ENCODE peak calls at places on chromosomes 3 and 15, in nine cellular contexts. One of them, this sample, is unnamed.

GRCh38 chr15:55991841-55992768 is 1.3 kb downstream of the NEDD4 start:
- DNase-seq in D341Med: no peak
- DNase-seq in CD4-positive, CD25-positive, alpha-beta regulatory T cell: no peak
- DNase-seq in endothelial cell of umbilical vein: peak
- DNase-seq in BJ: no peak
- DNase-seq in substantia nigra: no peak
- DNase-seq in ovary: no peak
- DNase-seq in T-helper 2 cell: no peak
- DNase-seq in HEK293T: no peak
- DNase-seq in this sample: peak

GRCh38 chr3:13145131-13145825 is 72.0 kb upstream of the IQSEC1 start:
- DNase-seq in D341Med: no peak
- DNase-seq in CD4-positive, CD25-positive, alpha-beta regulatory T cell: no peak
- DNase-seq in endothelial cell of umbilical vein: no peak
- DNase-seq in BJ: no peak
- DNase-seq in substantia nigra: no peak
- DNase-seq in ovary: no peak
- DNase-seq in T-helper 2 cell: no peak
- DNase-seq in HEK293T: no peak
- DNase-seq in this sample: no peak

GRCh38 chr15:101500865-101501551 is 11.5 kb upstream of the PCSK6 start:
- DNase-seq in D341Med: no peak
- DNase-seq in CD4-positive, CD25-positive, alpha-beta regulatory T cell: no peak
- DNase-seq in endothelial cell of umbilical vein: no peak
- DNase-seq in BJ: no peak
- DNase-seq in substantia nigra: no peak
- DNase-seq in ovary: no peak
- DNase-seq in T-helper 2 cell: no peak
- DNase-seq in HEK293T: no peak
- DNase-seq in this sample: no peak

GRCh38 chr3:138717348-138717747 is 108.8 kb downstream of the FAIM start:
- DNase-seq in D341Med: no peak
- DNase-seq in CD4-positive, CD25-positive, alpha-beta regulatory T cell: no peak
- DNase-seq in endothelial cell of umbilical vein: no peak
- DNase-seq in BJ: no peak
- DNase-seq in substantia nigra: no peak
- DNase-seq in ovary: no peak
- DNase-seq in T-helper 2 cell: no peak
- DNase-seq in HEK293T: no peak
- DNase-seq in this sample: no peak

GRCh38 chr3:89238836-89239235 is 131.4 kb downstream of the EPHA3 start:
- DNase-seq in D341Med: no peak
- DNase-seq in CD4-positive, CD25-positive, alpha-beta regulatory T cell: no peak
- DNase-seq in endothelial cell of umbilical vein: no peak
- DNase-seq in BJ: no peak
- DNase-seq in substantia nigra: no peak
- DNase-seq in ovary: no peak
- DNase-seq in T-helper 2 cell: no peak
- DNase-seq in HEK293T: no peak
- DNase-seq in this sample: no peak

GRCh38 chr15:99421172-99421656 is 144.6 kb upstream of the MEF2A start:
- DNase-seq in D341Med: no peak
- DNase-seq in CD4-positive, CD25-positive, alpha-beta regulatory T cell: no peak
- DNase-seq in endothelial cell of umbilical vein: no peak
- DNase-seq in BJ: no peak
- DNase-seq in substantia nigra: no peak
- DNase-seq in ovary: no peak
- DNase-seq in T-helper 2 cell: no peak
- DNase-seq in HEK293T: no peak
- DNase-seq in this sample: no peak

GRCh38 chr3:197249542-197249941 is 48.9 kb downstream of the DLG1 start:
- DNase-seq in D341Med: no peak
- DNase-seq in CD4-positive, CD25-positive, alpha-beta regulatory T cell: no peak
- DNase-seq in endothelial cell of umbilical vein: no peak
- DNase-seq in BJ: no peak
- DNase-seq in substantia nigra: no peak
- DNase-seq in ovary: no peak
- DNase-seq in T-helper 2 cell: no peak
- DNase-seq in HEK293T: no peak
- DNase-seq in this sample: no peak

GRCh38 chr15:51051776-51052175 is 42.9 kb downstream of the TNFAIP8L3 start:
- DNase-seq in D341Med: no peak
- DNase-seq in CD4-positive, CD25-positive, alpha-beta regulatory T cell: no peak
- DNase-seq in endothelial cell of umbilical vein: no peak
- DNase-seq in BJ: no peak
- DNase-seq in substantia nigra: peak
- DNase-seq in ovary: peak
- DNase-seq in T-helper 2 cell: no peak
- DNase-seq in HEK293T: no peak
- DNase-seq in this sample: peak

GRCh38 chr3:129657261-129658046 is 51.0 kb upstream of the PLXND1 start:
- DNase-seq in D341Med: no peak
- DNase-seq in CD4-positive, CD25-positive, alpha-beta regulatory T cell: no peak
- DNase-seq in endothelial cell of umbilical vein: peak
- DNase-seq in BJ: no peak
- DNase-seq in substantia nigra: no peak
- DNase-seq in ovary: no peak
- DNase-seq in T-helper 2 cell: no peak
- DNase-seq in HEK293T: no peak
- DNase-seq in this sample: no peak

GRCh38 chr15:91970142-91970541 is 116.6 kb downstream of the SLCO3A1 start:
- DNase-seq in D341Med: no peak
- DNase-seq in CD4-positive, CD25-positive, alpha-beta regulatory T cell: no peak
- DNase-seq in endothelial cell of umbilical vein: no peak
- DNase-seq in BJ: no peak
- DNase-seq in substantia nigra: peak
- DNase-seq in ovary: peak
- DNase-seq in T-helper 2 cell: no peak
- DNase-seq in HEK293T: no peak
- DNase-seq in this sample: no peak

GRCh38 chr3:10471337-10471721 is 34.1 kb downstream of the ATP2B2 start:
- DNase-seq in D341Med: no peak
- DNase-seq in CD4-positive, CD25-positive, alpha-beta regulatory T cell: no peak
- DNase-seq in endothelial cell of umbilical vein: no peak
- DNase-seq in BJ: no peak
- DNase-seq in substantia nigra: no peak
- DNase-seq in ovary: no peak
- DNase-seq in T-helper 2 cell: no peak
- DNase-seq in HEK293T: no peak
- DNase-seq in this sample: no peak

GRCh38 chr3:194134231-194134756 is 1.7 kb upstream of the HES1 start:
- DNase-seq in D341Med: peak
- DNase-seq in CD4-positive, CD25-positive, alpha-beta regulatory T cell: peak
- DNase-seq in endothelial cell of umbilical vein: no peak
- DNase-seq in BJ: no peak
- DNase-seq in substantia nigra: peak
- DNase-seq in ovary: no peak
- DNase-seq in T-helper 2 cell: no peak
- DNase-seq in HEK293T: peak
- DNase-seq in this sample: no peak

GRCh38 chr15:53918180-53919079 is 59.8 kb upstream of the UNC13C start:
- DNase-seq in D341Med: peak
- DNase-seq in CD4-positive, CD25-positive, alpha-beta regulatory T cell: no peak
- DNase-seq in endothelial cell of umbilical vein: no peak
- DNase-seq in BJ: no peak
- DNase-seq in substantia nigra: no peak
- DNase-seq in ovary: no peak
- DNase-seq in T-helper 2 cell: no peak
- DNase-seq in HEK293T: no peak
- DNase-seq in this sample: peak

GRCh38 chr3:184366619-184367321 is 5.3 kb downstream of the POLR2H start:
- DNase-seq in D341Med: no peak
- DNase-seq in CD4-positive, CD25-positive, alpha-beta regulatory T cell: no peak
- DNase-seq in endothelial cell of umbilical vein: peak
- DNase-seq in BJ: peak
- DNase-seq in substantia nigra: no peak
- DNase-seq in ovary: no peak
- DNase-seq in T-helper 2 cell: no peak
- DNase-seq in HEK293T: no peak
- DNase-seq in this sample: no peak

GRCh38 chr3:196684548-196685407 is 27.3 kb downstream of the CEP19 start:
- DNase-seq in D341Med: peak
- DNase-seq in CD4-positive, CD25-positive, alpha-beta regulatory T cell: peak
- DNase-seq in endothelial cell of umbilical vein: peak
- DNase-seq in BJ: no peak
- DNase-seq in substantia nigra: peak
- DNase-seq in ovary: peak
- DNase-seq in T-helper 2 cell: no peak
- DNase-seq in HEK293T: peak
- DNase-seq in this sample: peak

GRCh38 chr3:133943639-133944131 is 48.0 kb upstream of the RAB6B start:
- DNase-seq in D341Med: no peak
- DNase-seq in CD4-positive, CD25-positive, alpha-beta regulatory T cell: no peak
- DNase-seq in endothelial cell of umbilical vein: peak
- DNase-seq in BJ: no peak
- DNase-seq in substantia nigra: no peak
- DNase-seq in ovary: no peak
- DNase-seq in T-helper 2 cell: no peak
- DNase-seq in HEK293T: no peak
- DNase-seq in this sample: no peak

GRCh38 chr15:45991863-45992262 is 357.0 kb downstream of the SQOR start:
- DNase-seq in D341Med: no peak
- DNase-seq in CD4-positive, CD25-positive, alpha-beta regulatory T cell: no peak
- DNase-seq in endothelial cell of umbilical vein: no peak
- DNase-seq in BJ: no peak
- DNase-seq in substantia nigra: no peak
- DNase-seq in ovary: no peak
- DNase-seq in T-helper 2 cell: no peak
- DNase-seq in HEK293T: no peak
- DNase-seq in this sample: no peak

GRCh38 chr15:90376789-90377188 is 11.3 kb upstream of the IQGAP1 start:
- DNase-seq in D341Med: no peak
- DNase-seq in CD4-positive, CD25-positive, alpha-beta regulatory T cell: peak
- DNase-seq in endothelial cell of umbilical vein: peak
- DNase-seq in BJ: no peak
- DNase-seq in substantia nigra: no peak
- DNase-seq in ovary: no peak
- DNase-seq in T-helper 2 cell: no peak
- DNase-seq in HEK293T: no peak
- DNase-seq in this sample: no peak

GRCh38 chr3:101068876-101069606 is 75.8 kb upstream of the ABI3BP start:
- DNase-seq in D341Med: no peak
- DNase-seq in CD4-positive, CD25-positive, alpha-beta regulatory T cell: no peak
- DNase-seq in endothelial cell of umbilical vein: no peak
- DNase-seq in BJ: no peak
- DNase-seq in substantia nigra: no peak
- DNase-seq in ovary: no peak
- DNase-seq in T-helper 2 cell: no peak
- DNase-seq in HEK293T: no peak
- DNase-seq in this sample: no peak

GRCh38 chr3:107825556-107825955 is 265.3 kb downstream of the CD47 start:
- DNase-seq in D341Med: no peak
- DNase-seq in CD4-positive, CD25-positive, alpha-beta regulatory T cell: no peak
- DNase-seq in endothelial cell of umbilical vein: no peak
- DNase-seq in BJ: no peak
- DNase-seq in substantia nigra: no peak
- DNase-seq in ovary: no peak
- DNase-seq in T-helper 2 cell: no peak
- DNase-seq in HEK293T: no peak
- DNase-seq in this sample: no peak

GRCh38 chr3:115074502-115074901 is 72.6 kb downstream of the ZBTB20 start:
- DNase-seq in D341Med: no peak
- DNase-seq in CD4-positive, CD25-positive, alpha-beta regulatory T cell: no peak
- DNase-seq in endothelial cell of umbilical vein: no peak
- DNase-seq in BJ: no peak
- DNase-seq in substantia nigra: no peak
- DNase-seq in ovary: no peak
- DNase-seq in T-helper 2 cell: no peak
- DNase-seq in HEK293T: no peak
- DNase-seq in this sample: no peak

GRCh38 chr3:150528359-150528797 is 17.9 kb downstream of the SERP1 start:
- DNase-seq in D341Med: no peak
- DNase-seq in CD4-positive, CD25-positive, alpha-beta regulatory T cell: no peak
- DNase-seq in endothelial cell of umbilical vein: peak
- DNase-seq in BJ: no peak
- DNase-seq in substantia nigra: no peak
- DNase-seq in ovary: no peak
- DNase-seq in T-helper 2 cell: no peak
- DNase-seq in HEK293T: no peak
- DNase-seq in this sample: no peak

GRCh38 chr15:83930813-83931212 is 276.9 kb downstream of the ADAMTSL3 start:
- DNase-seq in D341Med: no peak
- DNase-seq in CD4-positive, CD25-positive, alpha-beta regulatory T cell: no peak
- DNase-seq in endothelial cell of umbilical vein: no peak
- DNase-seq in BJ: no peak
- DNase-seq in substantia nigra: no peak
- DNase-seq in ovary: no peak
- DNase-seq in T-helper 2 cell: no peak
- DNase-seq in HEK293T: no peak
- DNase-seq in this sample: no peak

GRCh38 chr3:136988651-136989050 is 30.9 kb downstream of the IL20RB start:
- DNase-seq in D341Med: no peak
- DNase-seq in CD4-positive, CD25-positive, alpha-beta regulatory T cell: no peak
- DNase-seq in endothelial cell of umbilical vein: no peak
- DNase-seq in BJ: no peak
- DNase-seq in substantia nigra: no peak
- DNase-seq in ovary: no peak
- DNase-seq in T-helper 2 cell: no peak
- DNase-seq in HEK293T: no peak
- DNase-seq in this sample: no peak

GRCh38 chr3:190120161-190121060 is at the start of gene P3H2:
- DNase-seq in D341Med: peak
- DNase-seq in CD4-positive, CD25-positive, alpha-beta regulatory T cell: no peak
- DNase-seq in endothelial cell of umbilical vein: peak
- DNase-seq in BJ: no peak
- DNase-seq in substantia nigra: peak
- DNase-seq in ovary: peak
- DNase-seq in T-helper 2 cell: no peak
- DNase-seq in HEK293T: peak
- DNase-seq in this sample: peak

GRCh38 chr3:99242271-99242670 is 340.8 kb upstream of the DCBLD2 start:
- DNase-seq in D341Med: no peak
- DNase-seq in CD4-positive, CD25-positive, alpha-beta regulatory T cell: no peak
- DNase-seq in endothelial cell of umbilical vein: no peak
- DNase-seq in BJ: peak
- DNase-seq in substantia nigra: no peak
- DNase-seq in ovary: no peak
- DNase-seq in T-helper 2 cell: no peak
- DNase-seq in HEK293T: no peak
- DNase-seq in this sample: no peak

GRCh38 chr3:29026959-29027358 is 253.9 kb upstream of the RBMS3 start:
- DNase-seq in D341Med: no peak
- DNase-seq in CD4-positive, CD25-positive, alpha-beta regulatory T cell: no peak
- DNase-seq in endothelial cell of umbilical vein: no peak
- DNase-seq in BJ: no peak
- DNase-seq in substantia nigra: no peak
- DNase-seq in ovary: no peak
- DNase-seq in T-helper 2 cell: no peak
- DNase-seq in HEK293T: no peak
- DNase-seq in this sample: no peak

GRCh38 chr15:38828031-38828532 is 263.5 kb upstream of the RASGRP1 start:
- DNase-seq in D341Med: no peak
- DNase-seq in CD4-positive, CD25-positive, alpha-beta regulatory T cell: no peak
- DNase-seq in endothelial cell of umbilical vein: peak
- DNase-seq in BJ: no peak
- DNase-seq in substantia nigra: no peak
- DNase-seq in ovary: no peak
- DNase-seq in T-helper 2 cell: no peak
- DNase-seq in HEK293T: no peak
- DNase-seq in this sample: no peak

GRCh38 chr3:100010087-100010417 is 104.2 kb downstream of the FILIP1L start:
- DNase-seq in D341Med: no peak
- DNase-seq in CD4-positive, CD25-positive, alpha-beta regulatory T cell: no peak
- DNase-seq in endothelial cell of umbilical vein: no peak
- DNase-seq in BJ: no peak
- DNase-seq in substantia nigra: no peak
- DNase-seq in ovary: no peak
- DNase-seq in T-helper 2 cell: no peak
- DNase-seq in HEK293T: no peak
- DNase-seq in this sample: no peak

GRCh38 chr3:69370156-69370944 is 15.5 kb downstream of the FRMD4B start:
- DNase-seq in D341Med: no peak
- DNase-seq in CD4-positive, CD25-positive, alpha-beta regulatory T cell: no peak
- DNase-seq in endothelial cell of umbilical vein: peak
- DNase-seq in BJ: no peak
- DNase-seq in substantia nigra: peak
- DNase-seq in ovary: no peak
- DNase-seq in T-helper 2 cell: no peak
- DNase-seq in HEK293T: no peak
- DNase-seq in this sample: no peak

GRCh38 chr15:50542051-50542450 is 4.4 kb downstream of the USP50 start:
- DNase-seq in D341Med: no peak
- DNase-seq in CD4-positive, CD25-positive, alpha-beta regulatory T cell: no peak
- DNase-seq in endothelial cell of umbilical vein: no peak
- DNase-seq in BJ: peak
- DNase-seq in substantia nigra: no peak
- DNase-seq in ovary: no peak
- DNase-seq in T-helper 2 cell: no peak
- DNase-seq in HEK293T: no peak
- DNase-seq in this sample: no peak